ENCODE peak calls at places on chromosomes 2 and 18, in seven cellular contexts. L is amygdala; U is retina; J is stimulated activated CD4-positive, alpha-beta T cell treated with anti-CD3 and anti-CD28 coated beads, Interleukin-1b, Interleukin-23, amount 100 ng/mL, for 48 hours; V is breast epithelium; A is activated naive CD4-positive, alpha-beta T cell treated with anti-CD3 and anti-CD28 coated beads, Interleukin-2, amount 50 U/mL, for 72 hours; H is KBM-7. Z is an unnamed sample.

GRCh38 chr2:110873056-110873502 is 140.7 kb downstream of the ACOXL start:
- DNase-seq in L (no peak), U (no peak), J (no peak), V (no peak), A (no peak), H (no peak), Z (no peak)

GRCh38 chr2:231387904-231388724 is 7.4 kb upstream of the B3GNT7 start:
- DNase-seq in L (peak), U (no peak), J (no peak), V (no peak), A (no peak), H (no peak), Z (no peak)

GRCh38 chr2:240013343-240013742 is 11.8 kb downstream of the NDUFA10 start:
- DNase-seq in L (no peak), U (no peak), J (no peak), V (no peak), A (no peak), H (peak), Z (peak)

GRCh38 chr2:209383212-209383611 is 40.6 kb upstream of the MAP2 start:
- DNase-seq in L (no peak), U (no peak), J (no peak), V (no peak), A (no peak), H (no peak), Z (peak)

GRCh38 chr18:22314406-22314805 is 103.3 kb downstream of the CTAGE1 start:
- DNase-seq in L (no peak), U (no peak), J (no peak), V (no peak), A (no peak), H (no peak), Z (no peak)

GRCh38 chr2:74260495-74260894 is 62.1 kb downstream of the MTHFD2 start:
- DNase-seq in L (no peak), U (no peak), J (no peak), V (no peak), A (no peak), H (no peak), Z (no peak)

GRCh38 chr2:64837925-64838641 is 151.1 kb upstream of the SLC1A4 start:
- DNase-seq in L (no peak), U (no peak), J (no peak), V (no peak), A (no peak), H (peak), Z (no peak)

GRCh38 chr18:48818329-48819254 is 132.2 kb downstream of the SMAD7 start:
- DNase-seq in L (no peak), U (no peak), J (no peak), V (peak), A (no peak), H (no peak), Z (no peak)

GRCh38 chr2:23503682-23504081 is 118.7 kb downstream of the KLHL29 start:
- DNase-seq in L (no peak), U (peak), J (no peak), V (no peak), A (no peak), H (no peak), Z (no peak)

GRCh38 chr2:86598966-86599365 is 24.7 kb downstream of the RNF103 start:
- DNase-seq in L (no peak), U (no peak), J (no peak), V (no peak), A (no peak), H (no peak), Z (no peak)

GRCh38 chr2:191631754-191632153 is 46.2 kb upstream of the NABP1 start:
- DNase-seq in L (no peak), U (no peak), J (no peak), V (peak), A (no peak), H (peak), Z (no peak)

Z was measured in OCI-M1.